ENCODE peak calls at places on chromosomes 1 and 21, in five cellular contexts. C, A, X, D and P are unnamed samples.

GRCh38 chr1:160951443-160952128 is 3.0 kb downstream of the ITLN2 start:
- DNase-seq in D (peak; percentile 46), A (peak; percentile 27), X (peak; percentile 70), C (peak; percentile 82), P (peak; percentile 79)

GRCh38 chr1:202835548-202836072 is 24.9 kb downstream of the PCAT6 start:
- DNase-seq in A (no peak), D (peak; percentile 35), X (no peak), C (no peak), P (no peak)

GRCh38 chr1:156371553-156372264 is 2.7 kb downstream of the RHBG start:
- DNase-seq in D (no peak), X (peak; percentile 37), C (no peak), A (no peak), P (no peak)

GRCh38 chr1:207847116-207847515 is 63.8 kb downstream of the CD34 start:
- DNase-seq in C (no peak), X (no peak), D (no peak), A (no peak), P (no peak)

GRCh38 chr1:209890606-209891330 is 47.2 kb upstream of the SYT14 start:
- DNase-seq in X (no peak), C (no peak), D (no peak), A (no peak), P (no peak)

GRCh38 chr21:10521091-10521598 is at the start of gene TPTE:
- DNase-seq in X (no peak), D (peak; percentile 6), C (no peak), A (no peak), P (no peak)

GRCh38 chr1:168121314-168122029 is 15.3 kb downstream of the GPR161 start:
- DNase-seq in A (no peak), D (no peak), C (no peak), X (no peak), P (no peak)

GRCh38 chr1:109120356-109120755 is 6.4 kb downstream of the ELAPOR1 start:
- DNase-seq in A (no peak), C (no peak), X (no peak), D (no peak), P (no peak)

GRCh38 chr1:178470411-178470960 is 26.3 kb downstream of the CLEC20A start:
- DNase-seq in A (no peak), X (no peak), D (no peak), C (no peak), P (no peak)

GRCh38 chr1:160221089-160221488 is 15.9 kb downstream of the PEA15 start:
- DNase-seq in C (no peak), A (no peak), D (no peak), X (no peak), P (no peak)

GRCh38 chr1:9293512-9294439 is 1.1 kb downstream of the SPSB1 start:
- DNase-seq in A (no peak), C (peak; percentile 67), X (no peak), D (peak; percentile 79), P (no peak)

GRCh38 chr1:81954388-81955023 is 153.8 kb downstream of the ADGRL2 start:
- DNase-seq in C (no peak), X (no peak), D (no peak), A (no peak), P (no peak)

DNA sequence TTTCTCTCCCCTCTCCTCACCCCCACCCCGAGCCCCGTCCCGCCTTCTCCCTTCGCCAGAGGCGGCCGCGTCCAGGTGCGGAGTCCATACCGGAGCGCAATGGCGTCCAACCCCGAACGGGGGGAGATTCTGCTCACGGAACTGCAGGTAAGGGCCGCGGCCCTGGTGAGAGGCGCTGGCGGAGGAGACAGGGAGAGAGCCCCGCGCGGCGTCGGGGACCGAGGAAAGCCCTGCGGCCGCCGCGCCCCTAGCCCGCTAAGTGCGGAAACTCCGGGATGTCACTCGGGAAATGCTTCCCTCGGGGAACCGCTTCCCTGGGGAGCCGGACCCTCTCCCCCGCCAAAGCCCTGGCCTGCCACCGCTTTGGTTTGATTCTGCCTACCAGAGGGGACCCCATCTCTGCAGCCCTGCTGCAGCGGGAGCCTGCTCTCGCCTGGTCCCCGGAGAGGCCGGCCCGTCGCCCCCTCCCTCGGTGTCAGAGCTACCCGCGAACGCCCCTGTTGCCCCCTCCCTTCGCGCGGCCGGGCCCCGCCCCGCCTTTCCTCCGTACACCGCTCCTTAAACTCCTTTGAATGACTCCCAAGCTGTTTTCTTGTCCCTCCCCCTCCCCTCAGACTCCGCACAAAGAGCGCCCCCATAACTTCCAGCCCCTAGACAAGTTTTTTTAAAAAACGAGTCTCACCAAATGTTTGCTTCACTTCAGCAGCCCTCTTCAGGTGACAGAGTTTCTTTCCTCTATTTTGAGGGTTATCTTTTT is 587 bp downstream of the PKN2 start:
- DNase-seq in A (peak; percentile 49), C (peak; percentile 83), D (peak; percentile 75), X (peak; percentile 94), P (peak; percentile 49)
- TF ChIP-seq JUND in A (no peak), C (no peak), D (no peak), X (no peak), P (no peak)

GRCh38 chr1:193749868-193750267 is 563.5 kb upstream of the B3GALT2 start:
- DNase-seq in C (no peak), D (no peak), A (no peak), X (no peak), P (no peak)

GRCh38 chr1:193753038-193753756 is 566.8 kb upstream of the B3GALT2 start:
- DNase-seq in A (no peak), D (no peak), X (no peak), C (no peak), P (no peak)

GRCh38 chr1:193747579-193747978 is 561.2 kb upstream of the B3GALT2 start:
- DNase-seq in D (no peak), C (no peak), X (no peak), A (no peak), P (no peak)
- TF ChIP-seq JUND in D (no peak), C (no peak), X (no peak), A (no peak), P (no peak)

GRCh38 chr1:113515498-113515897 is 125.2 kb downstream of the MAGI3 start:
- DNase-seq in D (no peak), C (no peak), A (no peak), X (no peak), P (peak; percentile 39)
- TF ChIP-seq JUND in D (no peak), C (no peak), A (no peak), X (no peak), P (no peak)

DNA sequence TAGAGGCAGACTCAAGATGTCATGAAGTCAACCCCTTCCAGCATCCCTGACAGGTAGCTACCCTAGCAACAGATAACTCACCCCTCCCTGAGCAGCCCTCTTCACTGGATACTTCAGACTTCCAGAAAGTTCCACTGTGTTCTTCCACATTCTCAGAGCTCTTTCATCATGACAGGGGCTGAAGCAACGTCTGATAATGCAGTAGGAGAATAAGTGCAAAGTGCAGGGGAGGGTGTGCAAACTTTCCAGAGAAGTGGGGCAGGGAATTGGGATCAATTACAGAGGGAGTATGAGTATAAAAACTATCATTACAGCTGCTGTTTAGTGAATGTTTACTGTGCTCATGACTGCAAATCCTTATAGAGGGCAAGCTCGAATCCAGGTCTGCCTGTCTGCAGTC is 26.4 kb upstream of the FOXE3 start:
- DNase-seq in D (no peak), X (no peak), C (no peak), A (no peak), P (no peak)
- TF ChIP-seq JUND in D (no peak), X (no peak), C (no peak), A (no peak), P (no peak)

GRCh38 chr1:20301463-20302092 is 10.9 kb downstream of the VWA5B1 start:
- DNase-seq in D (no peak), C (no peak), X (peak; percentile 9), A (no peak), P (no peak)
- TF ChIP-seq JUND in D (no peak), C (no peak), X (no peak), A (no peak), P (no peak)

GRCh38 chr1:30451532-30452125 is 271.8 kb downstream of the MATN1 start:
- DNase-seq in A (no peak), D (peak; percentile 2), X (no peak), C (peak; percentile 20), P (no peak)
- TF ChIP-seq JUND in A (no peak), D (no peak), X (no peak), C (no peak), P (no peak)

GRCh38 chr1:212700892-212701819 is 1.5 kb upstream of the BATF3 start:
- DNase-seq in D (peak; percentile 65), C (peak; percentile 63), X (peak; percentile 50), A (no peak), P (no peak)
- TF ChIP-seq JUND in D (no peak), C (no peak), X (no peak), A (no peak), P (no peak)

GRCh38 chr1:43587001-43587400 is 56.3 kb downstream of the PTPRF start:
- DNase-seq in C (no peak), X (no peak), A (no peak), D (no peak), P (no peak)

GRCh38 chr1:43587594-43587993 is 56.9 kb downstream of the PTPRF start:
- DNase-seq in C (no peak), A (no peak), X (no peak), D (no peak), P (no peak)

GRCh38 chr1:43586136-43586726 is 55.5 kb downstream of the PTPRF start:
- DNase-seq in X (no peak), D (no peak), C (no peak), A (no peak), P (no peak)

GRCh38 chr1:43590389-43590788 is 59.6 kb upstream of the KDM4A start:
- DNase-seq in A (no peak), X (peak; percentile 20), D (peak; percentile 42), C (no peak), P (peak; percentile 8)

GRCh38 chr1:43588592-43588991 is 57.9 kb downstream of the PTPRF start:
- DNase-seq in X (no peak), A (no peak), C (no peak), D (no peak), P (no peak)
- TF ChIP-seq JUND in X (no peak), A (no peak), C (no peak), D (no peak), P (no peak)

GRCh38 chr1:220521755-220522154 is 6.2 kb upstream of the MARK1 start:
- DNase-seq in X (no peak), A (no peak), C (no peak), D (no peak), P (peak; percentile 77)
- TF ChIP-seq JUND in X (no peak), A (no peak), C (no peak), D (no peak), P (no peak)